ENCODE peak calls at places on chromosomes 4 and X, in eight cellular contexts. K, D, C, T, H, S, B and L are unnamed samples.

GRCh38 chr4:107492566-107492965 is 227.5 kb downstream of the PAPSS1 start:
- DNase-seq in K (no peak), D (no peak), C (no peak), T (no peak), H (no peak), S (no peak), B (no peak), L (no peak)

GRCh38 chr4:65242156-65242846 is 428.0 kb downstream of the EPHA5 start:
- DNase-seq in K (no peak), D (no peak), C (no peak), T (no peak), H (no peak), S (no peak), B (no peak), L (no peak)

GRCh38 chrX:44344194-44344593 is 722 bp upstream of the EFHC2 start:
- DNase-seq in K (no peak), D (no peak), C (no peak), T (peak; percentile 35), H (no peak), S (no peak), B (peak; percentile 60), L (no peak)

GRCh38 chr4:35541146-35541887 is 703.0 kb downstream of the ARAP2 start:
- DNase-seq in K (no peak), D (no peak), C (no peak), T (no peak), H (no peak), S (no peak), B (no peak), L (no peak)

GRCh38 chrX:4710618-4711433 is 997.4 kb upstream of the PRKX start:
- DNase-seq in K (no peak), D (no peak), C (no peak), T (no peak), H (no peak), S (no peak), B (no peak), L (no peak)

GRCh38 chr4:148116264-148116663 is 325.9 kb downstream of the NR3C2 start:
- DNase-seq in K (no peak), D (no peak), C (peak; percentile 14), T (no peak), H (peak; percentile 18), S (no peak), B (no peak), L (no peak)

GRCh38 chr4:6986067-6986780 is 56.9 kb upstream of the TADA2B start:
- DNase-seq in K (peak; percentile 52), D (no peak), C (peak; percentile 47), T (no peak), H (peak; percentile 75), S (peak; percentile 22), B (no peak), L (no peak)

GRCh38 chr4:16025268-16025667 is 58.6 kb downstream of the PROM1 start:
- DNase-seq in K (no peak), D (no peak), C (no peak), T (no peak), H (no peak), S (no peak), B (no peak), L (no peak)

GRCh38 chr4:151874328-151874727 is 113.5 kb upstream of the GATB start:
- DNase-seq in K (no peak), D (no peak), C (no peak), T (peak; percentile 55), H (no peak), S (no peak), B (no peak), L (no peak)

GRCh38 chrX:49225858-49226257 is 7.3 kb downstream of the CACNA1F start:
- DNase-seq in K (no peak), D (no peak), C (no peak), T (no peak), H (no peak), S (no peak), B (no peak), L (no peak)

GRCh38 chr4:90852232-90852631 is 725.0 kb downstream of the CCSER1 start:
- DNase-seq in K (peak; percentile 16), D (no peak), C (no peak), T (peak; percentile 24), H (no peak), S (peak; percentile 54), B (no peak), L (no peak)

GRCh38 chr4:95129036-95129435 is 371.3 kb downstream of the BMPR1B start:
- DNase-seq in K (no peak), D (no peak), C (no peak), T (no peak), H (no peak), S (no peak), B (no peak), L (no peak)

GRCh38 chr4:124019749-124020549 is 623.4 kb downstream of the SPRY1 start:
- DNase-seq in K (no peak), D (no peak), C (no peak), T (no peak), H (no peak), S (no peak), B (no peak), L (no peak)

GRCh38 chr4:158998624-158999023 is 104.3 kb upstream of the RAPGEF2 start:
- DNase-seq in K (peak; percentile 18), D (no peak), C (peak; percentile 34), T (no peak), H (peak; percentile 76), S (no peak), B (no peak), L (no peak)

GRCh38 chrX:66074920-66075879 is 35.3 kb upstream of the VSIG4 start:
- DNase-seq in K (no peak), D (no peak), C (no peak), T (no peak), H (peak; percentile 0), S (no peak), B (peak; percentile 42), L (no peak)

GRCh38 chrX:31423575-31424284 is 351.9 kb upstream of the FTHL17 start:
- DNase-seq in K (peak; percentile 29), D (peak; percentile 2), C (peak; percentile 40), T (peak; percentile 26), H (peak; percentile 60), S (peak; percentile 76), B (no peak), L (no peak)

GRCh38 chr4:81466841-81467671 is 4.7 kb downstream of the RASGEF1B start:
- DNase-seq in K (peak; percentile 87), D (peak; percentile 26), C (peak; percentile 57), T (peak; percentile 49), H (peak; percentile 56), S (peak; percentile 83), B (no peak), L (peak; percentile 10)

GRCh38 chr4:153038493-153039311 is 102.6 kb downstream of the FHDC1 start:
- DNase-seq in K (peak; percentile 3), D (no peak), C (no peak), T (no peak), H (no peak), S (no peak), B (no peak), L (no peak)

GRCh38 chr4:93710101-93710846 is 118.3 kb upstream of the ATOH1 start:
- DNase-seq in K (peak; percentile 10), D (no peak), C (no peak), T (no peak), H (no peak), S (peak; percentile 67), B (no peak), L (no peak)

GRCh38 chr4:5474756-5475155 is 233.6 kb downstream of the EVC2 start:
- DNase-seq in K (peak; percentile 62), D (no peak), C (no peak), T (no peak), H (peak; percentile 70), S (no peak), B (no peak), L (peak; percentile 66)

GRCh38 chrX:150635952-150636351 is 57.2 kb upstream of the MTMR1 start:
- DNase-seq in K (peak; percentile 90), D (no peak), C (peak; percentile 69), T (no peak), H (peak; percentile 71), S (no peak), B (no peak), L (no peak)

GRCh38 chr4:154490589-154491340 is 834 bp downstream of the DCHS2 start:
- DNase-seq in K (peak; percentile 6), D (peak; percentile 34), C (peak; percentile 18), T (peak; percentile 90), H (no peak), S (peak; percentile 23), B (peak; percentile 52), L (peak; percentile 20)

GRCh38 chr4:72295966-72296557 is 264.3 kb downstream of the NPFFR2 start:
- DNase-seq in K (peak; percentile 63), D (no peak), C (peak; percentile 62), T (peak; percentile 17), H (peak; percentile 55), S (peak; percentile 82), B (no peak), L (no peak)

GRCh38 chr4:113474017-113474416 is 287.5 kb downstream of the CAMK2D start:
- DNase-seq in K (peak; percentile 92), D (no peak), C (peak; percentile 67), T (no peak), H (peak; percentile 53), S (no peak), B (no peak), L (no peak)

GRCh38 chr4:139603576-139604387 is 47.8 kb upstream of the SETD7 start:
- DNase-seq in K (peak; percentile 75), D (no peak), C (peak; percentile 60), T (peak; percentile 53), H (peak; percentile 67), S (peak; percentile 76), B (no peak), L (no peak)

GRCh38 chr4:146212781-146213180 is 1.6 kb upstream of the REELD1 start:
- DNase-seq in K (no peak), D (no peak), C (no peak), T (no peak), H (no peak), S (no peak), B (no peak), L (no peak)